ENCODE peak calls at places on chromosomes 4 and X, in four cellular contexts. A is SK-N-SH, V is H9, K is IMR-90. Y is an unnamed sample.

GRCh38 chr4:186920486-186920885 is 196.8 kb upstream of the FAT1 start:
- DNase-seq in V (no peak), K (peak; percentile 80), A (no peak), Y (no peak)

GRCh38 chr4:118367872-118368271 is 15.1 kb upstream of the PRSS12 start:
- DNase-seq in V (no peak), A (no peak), K (no peak), Y (no peak)

GRCh38 chrX:41558531-41558930 is 111.4 kb downstream of the NYX start:
- DNase-seq in A (peak; percentile 8), V (no peak), K (peak; percentile 47), Y (no peak)

GRCh38 chr4:42452823-42453222 is 55.5 kb downstream of the SHISA3 start:
- DNase-seq in K (no peak), A (no peak), V (no peak), Y (no peak)

GRCh38 chr4:1300466-1301455 is 11.1 kb downstream of the MAEA start:
- DNase-seq in A (peak; percentile 10), K (peak; percentile 76), V (no peak), Y (no peak)

GRCh38 chr4:52837716-52838558 is 24.2 kb upstream of the RASL11B start:
- DNase-seq in V (no peak), K (peak; percentile 66), A (no peak), Y (no peak)

GRCh38 chrX:12309040-12309732 is 170.9 kb downstream of the FRMPD4 start:
- DNase-seq in K (no peak), V (no peak), A (no peak), Y (no peak)

GRCh38 chrX:18098704-18099103 is 122.0 kb downstream of the BEND2 start:
- DNase-seq in K (no peak), V (peak; percentile 29), A (no peak), Y (no peak)

GRCh38 chr4:161936625-161937133 is 227.1 kb downstream of the FSTL5 start:
- DNase-seq in A (peak; percentile 0), K (peak; percentile 80), V (no peak), Y (no peak)

GRCh38 chr4:139050436-139050835 is 34.9 kb downstream of the NOCT start:
- DNase-seq in K (peak; percentile 57), V (no peak), A (no peak), Y (no peak)

GRCh38 chrX:38052096-38052495 is 45.7 kb downstream of the SYTL5 start:
- DNase-seq in K (peak; percentile 92), V (no peak), A (no peak), Y (no peak)

GRCh38 chr4:128649575-128650205 is 159.8 kb upstream of the JADE1 start:
- DNase-seq in V (no peak), A (no peak), K (peak; percentile 77), Y (peak; percentile 53)

GRCh38 chr4:40837094-40837870 is 87.5 kb downstream of the NSUN7 start:
- DNase-seq in V (no peak), K (no peak), A (no peak), Y (no peak)

GRCh38 chr4:86036729-86037128 is 323.1 kb downstream of the MAPK10 start:
- DNase-seq in V (no peak), K (peak; percentile 69), A (no peak), Y (no peak)

GRCh38 chr4:22482250-22483127 is 33.4 kb downstream of the ADGRA3 start:
- DNase-seq in A (no peak), V (no peak), K (no peak), Y (no peak)

GRCh38 chr4:78464265-78464664 is 87.3 kb upstream of the ANXA3 start:
- DNase-seq in A (no peak), K (no peak), V (no peak), Y (no peak)

DNA sequence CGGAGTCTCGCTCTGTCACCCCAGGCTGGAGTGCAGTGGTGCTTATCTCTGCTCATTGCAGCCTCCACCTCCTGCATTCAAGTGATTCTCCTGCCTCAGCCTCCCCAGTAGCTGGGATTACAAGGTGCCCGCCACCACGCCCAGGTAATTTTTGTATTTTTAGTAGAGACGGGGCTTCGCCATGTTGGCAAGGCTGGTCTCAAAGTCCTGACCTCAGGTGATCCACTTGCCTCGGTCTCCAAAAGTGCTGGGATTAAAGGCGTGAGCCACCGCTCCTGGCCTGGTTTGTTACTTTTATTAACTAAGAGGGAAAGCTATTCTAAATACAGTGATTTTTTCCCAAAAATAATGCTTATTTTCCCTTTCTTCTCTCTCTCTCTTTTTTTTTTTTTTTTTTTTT is 866 bp upstream of the CENPE start:
- DNase-seq in K (no peak), A (no peak), V (no peak), Y (no peak)
- H3K9ac ChIP-seq in K (peak overlapping the region; percentile 75), A (peak overlapping the region; percentile 73), V (no peak overlapping the region), Y (peak overlapping the region; percentile 70)

DNA sequence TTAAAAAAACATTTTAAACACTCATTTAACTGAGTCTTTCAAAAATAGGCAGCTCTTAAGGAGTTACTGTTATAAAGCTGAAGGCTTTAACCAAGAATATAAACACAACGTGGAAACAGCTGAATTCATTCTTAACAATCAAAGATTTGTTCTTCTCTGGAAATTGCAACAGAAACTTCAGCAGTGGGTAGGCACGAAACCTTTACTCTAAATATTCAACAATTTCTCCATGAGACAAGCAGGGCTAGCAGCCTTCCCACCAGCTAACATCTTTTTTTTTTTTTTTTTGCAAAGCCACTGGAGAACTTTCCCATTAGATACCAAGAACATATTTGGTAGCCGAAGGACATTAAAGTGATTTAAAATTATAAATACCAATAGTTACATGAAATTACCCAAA is 78.2 kb upstream of the PRSS48 start:
- DNase-seq in V (no peak), K (peak; percentile 54), A (no peak), Y (no peak)
- H3K9ac ChIP-seq in V (no peak overlapping the region), K (no peak overlapping the region), A (no peak overlapping the region), Y (no peak overlapping the region)

DNA sequence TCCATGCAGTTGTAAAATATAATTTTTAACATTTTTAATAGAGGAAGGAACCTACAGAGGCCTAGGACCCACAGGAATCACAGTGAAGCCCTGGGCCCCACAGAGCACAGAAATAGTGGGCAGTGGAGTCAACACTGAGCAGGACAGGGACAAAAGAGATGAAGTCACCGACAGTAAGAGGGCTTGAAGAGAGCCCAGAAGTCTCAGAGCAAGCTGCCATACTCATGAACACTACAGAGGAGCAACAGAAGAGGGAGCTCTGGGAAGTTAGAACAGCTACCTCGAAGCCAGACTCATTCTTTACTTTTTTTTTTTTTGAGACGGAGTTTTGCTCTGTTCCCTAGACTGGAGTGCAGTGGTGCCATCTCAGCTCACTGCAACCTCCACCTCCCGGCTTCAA is 149.3 kb upstream of the TENM3 start:
- DNase-seq in A (no peak), V (no peak), K (no peak), Y (no peak)
- H3K9ac ChIP-seq in A (no peak overlapping the region), V (no peak overlapping the region), K (no peak overlapping the region), Y (no peak overlapping the region)

GRCh38 chrX:148664171-148664570 is 163.8 kb downstream of the AFF2 start:
- DNase-seq in V (no peak), A (no peak), K (no peak), Y (no peak)
- H3K9ac ChIP-seq in V (no peak overlapping the region), A (no peak overlapping the region), K (no peak overlapping the region), Y (no peak overlapping the region)

GRCh38 chr4:151688003-151688784 is 72.6 kb downstream of the GATB start:
- DNase-seq in V (peak; percentile 56), K (peak; percentile 38), A (no peak), Y (no peak)
- H3K9ac ChIP-seq in V (no peak overlapping the region), K (no peak overlapping the region), A (no peak overlapping the region), Y (no peak overlapping the region)

GRCh38 chr4:94564252-94564651 is 112.5 kb downstream of the PDLIM5 start:
- DNase-seq in K (no peak), A (no peak), V (no peak), Y (no peak)

GRCh38 chr4:94558392-94558920 is 106.7 kb downstream of the PDLIM5 start:
- DNase-seq in K (peak; percentile 6), V (no peak), A (no peak), Y (no peak)

GRCh38 chr4:94562285-94562684 is 110.5 kb downstream of the PDLIM5 start:
- DNase-seq in A (no peak), V (no peak), K (no peak), Y (no peak)

GRCh38 chr4:94559351-94559806 is 107.6 kb downstream of the PDLIM5 start:
- DNase-seq in A (no peak), K (peak; percentile 39), V (no peak), Y (no peak)

DNA sequence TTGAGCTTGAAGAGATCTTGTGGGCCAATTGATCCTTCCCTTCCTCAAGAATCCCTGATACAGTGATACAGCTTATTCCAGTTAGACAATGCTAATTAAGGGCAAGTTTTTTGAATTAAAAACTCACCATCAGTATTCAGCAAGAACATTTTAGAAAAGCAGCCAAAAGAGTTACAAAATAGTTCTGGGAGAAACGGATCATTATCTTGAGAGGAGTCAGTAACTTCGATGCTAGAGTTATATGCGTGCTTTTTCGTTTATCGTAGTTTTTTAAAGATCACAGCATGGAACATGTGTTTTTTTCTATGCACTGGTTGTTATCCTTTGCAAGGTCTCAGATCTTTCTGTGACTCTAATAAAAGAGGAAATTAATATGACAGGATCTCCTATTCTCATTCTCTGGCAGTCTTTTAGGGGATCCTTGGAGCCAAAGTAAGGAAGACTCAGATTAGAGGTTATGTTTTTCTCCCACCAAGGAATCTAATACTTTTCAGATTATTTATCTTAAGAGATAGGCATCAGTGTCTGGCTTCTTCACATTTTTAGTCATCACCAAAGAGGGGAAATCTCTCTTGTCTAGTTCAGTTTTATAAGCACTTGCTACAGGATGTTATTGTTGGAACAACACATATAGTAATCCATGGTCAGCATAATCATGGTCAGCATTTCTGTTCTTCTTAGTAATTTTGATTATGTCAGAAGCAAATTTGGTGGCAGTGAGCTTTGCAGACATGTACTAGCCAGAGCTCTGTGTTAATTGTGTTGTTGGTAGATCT is 109.7 kb downstream of the PDLIM5 start:
- DNase-seq in A (no peak), V (no peak), K (peak; percentile 87), Y (no peak)
- H3K9ac ChIP-seq in A (no peak overlapping the region), V (no peak overlapping the region), K (no peak overlapping the region), Y (no peak overlapping the region)

GRCh38 chr4:145819246-145820181 is 119.1 kb downstream of the ZNF827 start:
- DNase-seq in A (no peak), V (no peak), K (no peak), Y (no peak)
- H3K9ac ChIP-seq in A (no peak overlapping the region), V (no peak overlapping the region), K (no peak overlapping the region), Y (no peak overlapping the region)

DNA sequence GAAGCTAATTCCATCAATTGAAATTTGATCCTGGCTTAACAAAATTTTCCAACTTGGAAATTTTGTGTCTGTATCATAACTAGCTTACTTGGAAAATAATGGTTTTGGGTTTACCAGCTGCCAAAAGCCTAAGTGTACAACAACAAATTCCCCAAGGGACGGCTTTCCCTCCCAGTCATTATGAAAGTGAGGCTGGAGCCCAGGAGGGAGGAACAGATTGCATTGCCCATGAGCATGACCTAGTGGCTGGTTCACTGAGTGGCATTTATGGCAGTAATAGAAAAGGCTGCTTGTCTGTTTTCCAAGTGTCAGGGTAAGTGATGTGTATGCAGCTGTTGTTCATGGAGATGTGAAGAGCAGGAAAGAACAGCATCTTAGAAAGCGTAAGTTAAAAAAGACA is 70.8 kb upstream of the HHIP start:
- DNase-seq in V (no peak), K (no peak), A (no peak), Y (no peak)
- H3K9ac ChIP-seq in V (no peak overlapping the region), K (no peak overlapping the region), A (no peak overlapping the region), Y (no peak overlapping the region)

Y was measured in colonic mucosa.